ENCODE peak calls at places on chromosome 11, in five cellular contexts. S is A549, R is stomach, L is neuronal stem cell, U is hepatocyte. F is an unnamed sample.

GRCh38 chr11:108973402-108974119 is 308.7 kb downstream of the DDX10 start:
- DNase-seq in L (no peak), U (no peak), R (no peak), S (peak; percentile 39), F (no peak)

GRCh38 chr11:75635009-75635909 is 33.6 kb downstream of the MAP6 start:
- DNase-seq in S (no peak), U (peak; percentile 60), L (no peak), R (no peak), F (no peak)

GRCh38 chr11:109302591-109303334 is 119.2 kb upstream of the C11orf87 start:
- DNase-seq in R (no peak), U (no peak), L (no peak), S (no peak), F (no peak)

GRCh38 chr11:126113012-126113411 is 50.3 kb upstream of the CDON start:
- DNase-seq in U (no peak), S (no peak), L (no peak), R (no peak), F (no peak)

GRCh38 chr11:25065711-25066110 is 568.9 kb downstream of the LUZP2 start:
- DNase-seq in L (no peak), R (no peak), S (no peak), U (peak; percentile 8), F (no peak)

GRCh38 chr11:13384837-13385417 is 78.1 kb downstream of the BTBD10 start:
- DNase-seq in U (peak; percentile 52), L (peak; percentile 23), S (peak; percentile 52), R (no peak), F (peak; percentile 29)

GRCh38 chr11:27485930-27486773 is 13.6 kb upstream of the LGR4 start:
- DNase-seq in S (no peak), L (peak; percentile 56), R (no peak), U (peak; percentile 67), F (peak; percentile 56)

GRCh38 chr11:124754309-124754708 is 2.3 kb upstream of the VSIG2 start:
- DNase-seq in L (no peak), U (no peak), R (no peak), S (no peak), F (no peak)

GRCh38 chr11:92554662-92555061 is 330.0 kb downstream of the FAT3 start:
- DNase-seq in S (no peak), R (no peak), U (no peak), L (no peak), F (no peak)

GRCh38 chr11:113475160-113475761 is at the start of gene DRD2:
- DNase-seq in U (no peak), L (peak; percentile 27), R (no peak), S (no peak), F (no peak)

GRCh38 chr11:133928628-133929059 is 28.1 kb downstream of the IGSF9B start:
- DNase-seq in U (no peak), L (no peak), S (no peak), R (peak; percentile 30), F (peak; percentile 18)

GRCh38 chr11:113831314-113831713 is 44.1 kb downstream of the USP28 start:
- DNase-seq in L (no peak), U (no peak), R (no peak), S (no peak), F (no peak)

GRCh38 chr11:18748766-18749375 is 22.9 kb upstream of the IGSF22 start:
- DNase-seq in L (no peak), U (no peak), S (no peak), R (no peak), F (no peak)

GRCh38 chr11:7703785-7704184 is 2.5 kb downstream of the OVCH2 start:
- DNase-seq in S (no peak), L (no peak), U (no peak), R (no peak), F (no peak)

GRCh38 chr11:12064954-12065280 is 45.5 kb upstream of the MICAL2 start:
- DNase-seq in R (no peak), U (no peak), S (no peak), L (no peak), F (no peak)
- H3K27ac ChIP-seq in R (no peak overlapping the region), U (no peak overlapping the region), S (peak overlapping the region; percentile 97), L (no peak overlapping the region), F (no peak overlapping the region)

GRCh38 chr11:72812968-72813739 is 1.1 kb upstream of the ATG16L2 start:
- DNase-seq in R (peak; percentile 59), L (no peak), U (peak; percentile 49), S (peak; percentile 91), F (peak; percentile 52)

GRCh38 chr11:72813740-72814138 is 472 bp upstream of the ATG16L2 start:
- DNase-seq in R (peak; percentile 85), U (peak; percentile 91), S (peak; percentile 61), L (no peak), F (no peak)

GRCh38 chr11:72814831-72815618 is 814 bp downstream of the ATG16L2 start:
- DNase-seq in R (no peak), U (peak; percentile 79), S (peak; percentile 93), L (no peak), F (no peak)

GRCh38 chr11:72814139-72814830 is at the start of gene ATG16L2:
- DNase-seq in R (peak; percentile 89), L (peak; percentile 90), S (peak; percentile 93), U (peak; percentile 95), F (peak; percentile 94)

DNA sequence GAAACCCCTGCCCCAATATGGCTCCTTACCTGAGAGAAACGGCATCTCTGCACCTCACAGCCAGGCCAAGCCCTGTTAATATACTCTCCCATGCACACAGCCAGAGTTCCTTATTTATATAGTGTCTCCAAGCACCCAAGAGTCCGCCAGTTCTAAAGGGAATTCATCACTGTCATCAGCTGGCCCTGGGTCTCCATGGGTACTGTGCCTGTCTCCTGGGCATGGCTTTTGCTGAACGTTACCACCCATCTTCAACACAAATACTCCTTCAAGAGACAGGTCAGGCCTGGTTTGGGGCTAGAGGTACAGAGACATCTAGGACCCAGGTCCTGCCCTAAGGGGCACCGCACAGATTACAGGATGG is 1.6 kb upstream of the ATG16L2 start:
- DNase-seq in U (no peak), L (no peak), R (no peak), S (no peak), F (no peak)
- H3K4me3 ChIP-seq in U (no peak overlapping the region), L (no peak overlapping the region), R (peak overlapping the region; percentile 89), S (peak overlapping the region; percentile 58), F (peak overlapping the region; percentile 90)

DNA sequence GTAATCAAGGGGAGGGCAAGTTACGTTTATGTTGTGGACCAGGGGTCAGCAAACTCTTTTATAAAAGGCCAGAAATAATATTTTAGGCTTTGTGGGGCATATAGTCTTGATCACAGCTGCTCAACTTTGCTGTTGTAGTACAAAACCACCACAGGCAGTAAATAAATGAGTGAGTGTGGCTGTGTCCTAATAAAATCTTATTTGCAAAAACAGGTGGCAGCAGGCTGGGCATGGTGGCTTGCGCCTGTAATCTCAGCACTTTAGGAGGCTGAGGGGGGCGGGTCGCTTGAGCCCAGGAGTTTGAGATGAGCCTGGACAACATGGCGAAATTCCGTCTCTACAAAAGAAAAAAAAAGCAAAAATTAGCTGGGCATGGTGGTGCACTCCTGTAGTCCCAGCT is 57.9 kb upstream of the NUP160 start:
- DNase-seq in R (no peak), S (no peak), U (no peak), L (no peak), F (no peak)
- H3K4me1 ChIP-seq in R (peaks cover 11% of the 10 kb centered on the region), S (peaks cover 4% of the 10 kb centered on the region), U (no peaks in the 10 kb centered on the region), L (no peaks in the 10 kb centered on the region), F (no peaks in the 10 kb centered on the region)

DNA sequence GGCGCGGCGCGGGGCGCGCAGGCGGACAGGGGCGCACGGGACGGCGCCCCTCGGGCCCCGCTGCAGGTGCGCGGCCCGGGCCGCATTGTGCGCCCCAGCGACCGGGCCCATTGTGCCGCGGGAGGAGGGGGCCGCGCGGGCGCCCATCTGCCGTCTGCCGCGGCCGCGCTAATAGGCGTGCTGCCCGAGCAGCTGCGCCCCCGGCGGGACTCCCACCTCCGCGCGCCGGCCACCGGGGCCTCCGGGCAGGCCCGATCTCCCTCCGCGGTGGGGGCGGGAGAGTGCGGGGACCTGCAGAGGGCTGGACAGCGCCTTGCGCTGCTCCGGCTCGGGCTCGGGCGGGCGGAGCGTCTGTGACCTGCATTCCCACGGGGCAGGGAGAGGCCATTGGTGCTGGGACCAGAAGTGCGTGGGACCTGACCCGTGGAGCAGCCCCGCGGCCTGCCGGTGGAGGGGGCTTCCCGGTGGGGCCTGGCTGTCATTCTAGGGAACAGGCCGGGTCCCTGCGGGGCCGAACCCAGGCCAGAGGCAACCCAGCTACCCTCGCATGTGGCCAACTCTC is 950 bp downstream of the BRSK2 start:
- DNase-seq in R (no peak), S (no peak), U (peak; percentile 71), L (no peak), F (no peak)
- H3K27ac ChIP-seq in R (no peak overlapping the region), S (peak overlapping the region; percentile 95), U (no peak overlapping the region), L (no peak overlapping the region), F (no peak overlapping the region)

DNA sequence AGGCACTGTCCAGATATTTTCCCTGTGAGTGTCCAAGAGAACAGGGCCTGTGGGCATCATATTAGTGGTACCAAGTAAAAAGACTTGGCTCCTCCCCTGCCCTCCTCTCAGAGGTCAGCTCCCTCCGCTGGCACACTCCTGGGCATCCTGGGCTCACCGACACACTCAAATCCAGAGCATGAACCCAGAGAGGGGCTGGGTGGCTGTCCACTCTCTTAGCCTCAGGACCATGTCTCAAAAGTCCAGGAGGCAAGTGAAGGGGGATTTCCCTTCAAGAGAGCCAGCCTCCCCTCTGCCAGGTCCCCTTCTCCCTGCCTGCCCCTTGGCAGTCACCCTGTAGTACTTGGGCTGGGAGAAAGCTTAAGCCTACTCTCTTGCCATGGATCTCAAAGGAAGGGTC is 10.3 kb downstream of the BCL9L start:
- DNase-seq in U (no peak), R (no peak), S (no peak), L (no peak), F (no peak)
- H3K4me3 ChIP-seq in U (no peak overlapping the region), R (no peak overlapping the region), S (peak overlapping the region; percentile 11), L (no peak overlapping the region), F (peak overlapping the region; percentile 53)

GRCh38 chr11:35144103-35144741 is 5.3 kb downstream of the CD44 start:
- DNase-seq in U (no peak), L (no peak), S (no peak), R (peak; percentile 32), F (peak; percentile 68)

GRCh38 chr11:35146711-35147110 is 7.7 kb downstream of the CD44 start:
- DNase-seq in S (no peak), L (no peak), R (no peak), U (no peak), F (no peak)

GRCh38 chr11:35144811-35145210 is 5.8 kb downstream of the CD44 start:
- DNase-seq in U (no peak), L (no peak), S (no peak), R (no peak), F (no peak)

GRCh38 chr11:35146074-35146521 is 7.1 kb downstream of the CD44 start:
- DNase-seq in L (no peak), R (no peak), S (no peak), U (no peak), F (peak; percentile 82)

GRCh38 chr11:35145249-35145648 is 6.3 kb downstream of the CD44 start:
- DNase-seq in L (no peak), S (no peak), U (no peak), R (peak; percentile 50), F (no peak)
- H3K4me1 ChIP-seq in L (no peaks in the 10 kb centered on the region), S (peaks cover 83% of the 10 kb centered on the region), U (no peaks in the 10 kb centered on the region), R (peaks cover 52% of the 10 kb centered on the region), F (peaks cover 91% of the 10 kb centered on the region)

DNA sequence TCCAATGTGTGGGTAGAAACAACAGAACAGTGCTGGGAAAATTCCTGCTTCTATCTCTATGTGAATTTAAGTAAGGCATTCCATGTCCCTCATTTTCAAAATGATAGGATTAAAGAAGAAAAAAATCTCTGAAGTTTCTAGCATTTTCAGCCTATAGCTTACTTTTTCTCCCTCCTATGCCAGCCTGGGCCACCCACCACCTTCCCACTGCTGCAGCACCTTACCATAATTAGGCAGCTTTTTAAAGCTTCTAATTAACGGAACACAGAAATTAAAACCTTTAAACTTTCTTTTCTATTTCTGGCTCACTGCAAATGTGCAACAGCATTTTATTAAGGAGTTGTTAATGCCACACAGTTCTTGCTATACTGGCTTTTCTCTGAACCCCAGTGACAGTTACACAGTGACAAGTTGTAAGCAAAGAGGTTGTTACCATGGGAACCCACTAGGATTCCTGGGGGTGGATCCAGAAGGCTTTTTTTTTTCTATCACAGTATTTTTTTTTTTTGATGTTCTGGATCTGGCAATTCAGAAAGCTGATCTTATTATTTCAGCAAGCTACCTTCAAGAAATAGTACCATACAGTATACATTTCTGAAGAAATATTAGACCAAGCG is 20.2 kb downstream of the CELF1 start:
- DNase-seq in R (no peak), S (no peak), U (no peak), L (no peak), F (no peak)
- H3K27ac ChIP-seq in R (no peak overlapping the region), S (no peak overlapping the region), U (no peak overlapping the region), L (no peak overlapping the region), F (no peak overlapping the region)